ENCODE peak calls at places on chromosome 5, in seven cellular contexts. C is K562, S is esophagus squamous epithelium, B is fibroblast of lung, G is upper lobe of left lung, N is cardiac muscle cell, Y is mammary epithelial cell. J is an unnamed sample.

GRCh38 chr5:116370886-116371285 is 203.7 kb downstream of the SEMA6A start:
- DNase-seq in C (no peak), S (no peak), B (peak; percentile 41), G (no peak), N (peak; percentile 45), Y (peak; percentile 29), J (no peak)

GRCh38 chr5:73960023-73960422 is 334.0 kb downstream of the ARHGEF28 start:
- DNase-seq in C (no peak), S (no peak), B (no peak), G (no peak), N (no peak), Y (no peak), J (no peak)

GRCh38 chr5:152288499-152288898 is 116.6 kb downstream of the NMUR2 start:
- DNase-seq in C (no peak), S (no peak), B (no peak), G (no peak), N (no peak), Y (no peak), J (no peak)

GRCh38 chr5:35198096-35198495 is 32.2 kb downstream of the PRLR start:
- DNase-seq in C (no peak), S (no peak), B (peak; percentile 60), G (no peak), N (peak; percentile 80), Y (no peak), J (no peak)

GRCh38 chr5:17991775-17992174 is 357.5 kb downstream of the TAF11L14 start:
- DNase-seq in C (no peak), S (no peak), B (no peak), G (no peak), N (no peak), Y (no peak), J (no peak)

GRCh38 chr5:137283801-137284200 is 215.3 kb downstream of the SPOCK1 start:
- DNase-seq in C (no peak), S (no peak), B (no peak), G (no peak), N (no peak), Y (no peak), J (no peak)

GRCh38 chr5:180594311-180595045 is 3.2 kb upstream of the SCGB3A1 start:
- DNase-seq in C (peak; percentile 80), S (no peak), B (no peak), G (peak; percentile 60), N (no peak), Y (no peak), J (no peak)

GRCh38 chr5:75885849-75886596 is 168.8 kb upstream of the POC5 start:
- DNase-seq in C (no peak), S (no peak), B (no peak), G (no peak), N (no peak), Y (no peak), J (no peak)

GRCh38 chr5:179122411-179123108 is 62.4 kb downstream of the ZNF354C start:
- DNase-seq in C (no peak), S (no peak), B (no peak), G (peak; percentile 71), N (no peak), Y (no peak), J (no peak)

GRCh38 chr5:137705106-137705505 is 30.8 kb downstream of the KLHL3 start:
- DNase-seq in C (no peak), S (no peak), B (peak; percentile 49), G (no peak), N (no peak), Y (no peak), J (no peak)

GRCh38 chr5:158819840-158820620 is 279.7 kb downstream of the EBF1 start:
- DNase-seq in C (no peak), S (no peak), B (peak; percentile 92), G (no peak), N (peak; percentile 57), Y (peak; percentile 7), J (no peak)

GRCh38 chr5:157857821-157858526 is 971 bp downstream of the CLINT1 start:
- DNase-seq in C (no peak), S (no peak), B (peak; percentile 60), G (no peak), N (peak; percentile 35), Y (peak; percentile 67), J (no peak)

GRCh38 chr5:176167800-176168199 is 70.4 kb upstream of the SIMC1 start:
- DNase-seq in C (no peak), S (no peak), B (no peak), G (no peak), N (no peak), Y (peak; percentile 50), J (no peak)

GRCh38 chr5:74519161-74519571 is 121.4 kb downstream of the ENC1 start:
- DNase-seq in C (no peak), S (no peak), B (no peak), G (no peak), N (no peak), Y (no peak), J (no peak)

GRCh38 chr5:55160493-55161209 is 680 bp downstream of the GPX8 start:
- DNase-seq in C (no peak), S (no peak), B (peak; percentile 97), G (no peak), N (peak; percentile 96), Y (peak; percentile 86), J (no peak)

GRCh38 chr5:142320851-142321560 is 3.8 kb downstream of the SPRY4 start:
- DNase-seq in C (no peak), S (no peak), B (peak; percentile 40), G (no peak), N (peak; percentile 44), Y (no peak), J (no peak)

GRCh38 chr5:1506242-1507015 is 17.3 kb downstream of the LPCAT1 start:
- DNase-seq in C (no peak), S (no peak), B (no peak), G (peak; percentile 75), N (no peak), Y (no peak), J (no peak)

GRCh38 chr5:1507016-1507375 is 16.8 kb downstream of the LPCAT1 start:
- DNase-seq in C (no peak), S (no peak), B (no peak), G (peak; percentile 58), N (no peak), Y (no peak), J (no peak)

GRCh38 chr5:1504617-1505016 is 19.1 kb downstream of the LPCAT1 start:
- DNase-seq in C (no peak), S (no peak), B (no peak), G (no peak), N (no peak), Y (no peak), J (no peak)

GRCh38 chr5:1504244-1504595 is 19.5 kb downstream of the LPCAT1 start:
- DNase-seq in C (no peak), S (no peak), B (no peak), G (no peak), N (no peak), Y (no peak), J (no peak)

DNA sequence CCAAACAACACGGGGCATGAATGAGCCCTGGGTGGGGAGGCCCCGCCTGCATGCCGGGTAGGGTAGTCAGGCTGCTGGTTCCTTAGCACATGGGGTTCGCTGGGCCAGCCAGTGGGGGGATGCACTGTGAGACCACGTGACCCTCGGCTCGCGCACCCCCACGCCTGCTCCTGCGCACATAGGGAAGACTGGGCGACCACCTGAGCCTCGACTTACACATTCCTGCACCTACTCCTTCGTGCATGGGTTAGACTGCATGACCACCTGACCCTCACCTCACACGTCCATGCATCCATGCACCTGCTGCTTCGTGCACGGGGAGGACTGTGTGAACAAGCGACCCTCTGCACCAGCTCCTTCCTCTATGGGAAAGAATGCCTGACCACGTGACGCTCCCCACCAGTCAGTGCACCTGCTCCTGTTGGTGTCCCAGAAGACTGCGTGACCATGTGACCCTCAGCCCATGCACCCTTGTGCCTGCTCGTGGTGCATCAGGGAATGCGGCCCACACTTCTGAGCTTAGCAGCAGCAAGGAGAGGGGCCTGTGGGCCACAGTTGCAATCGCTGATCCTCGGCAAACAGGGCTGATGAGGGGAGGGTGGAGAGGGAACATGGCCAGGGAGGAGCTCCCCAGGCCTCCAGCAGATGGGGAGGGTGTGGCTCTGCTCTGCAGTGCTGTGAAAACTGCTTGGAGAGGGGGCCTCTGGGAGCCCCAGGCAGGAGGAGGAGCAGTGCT is 18.1 kb downstream of the LPCAT1 start:
- DNase-seq in C (no peak), S (no peak), B (no peak), G (peak; percentile 68), N (no peak), Y (no peak), J (no peak)
- H3K4me1 ChIP-seq in C (peaks cover 18% of the 10 kb centered on the region), S (peaks cover 45% of the 10 kb centered on the region), B (no peaks in the 10 kb centered on the region), G (peaks cover 85% of the 10 kb centered on the region), N (no peaks in the 10 kb centered on the region), Y (no peaks in the 10 kb centered on the region), J (no peaks in the 10 kb centered on the region)

DNA sequence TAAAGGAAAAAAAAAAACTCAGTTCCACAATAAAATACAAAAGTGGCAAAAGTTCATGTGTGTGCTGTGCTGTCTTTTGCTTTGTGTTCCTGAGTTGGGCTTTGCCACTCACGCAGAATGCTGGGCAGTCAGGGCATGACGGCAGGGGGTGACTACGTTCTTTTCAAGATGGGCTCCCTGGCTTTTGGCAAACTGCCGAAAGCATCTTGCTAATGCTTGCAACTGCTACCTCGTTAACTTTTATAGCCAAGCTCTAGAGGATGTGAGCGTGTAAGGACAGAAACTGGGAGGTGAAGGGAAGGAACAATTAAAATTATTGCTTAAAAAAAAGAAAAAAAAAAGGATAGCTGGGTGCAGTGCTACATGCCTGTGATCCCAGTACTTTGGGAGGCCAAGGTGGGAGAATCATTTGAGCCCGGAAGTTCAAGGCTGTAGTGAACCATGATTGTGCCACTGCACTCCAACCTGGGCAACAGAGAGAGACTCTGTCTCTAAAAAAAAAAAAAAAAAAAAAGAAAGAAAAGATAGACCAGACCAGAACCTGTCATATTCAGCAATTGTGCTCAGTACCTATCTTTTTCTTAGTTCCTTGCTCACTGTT is 102.3 kb downstream of the MAP1B start:
- DNase-seq in C (no peak), S (no peak), B (peak; percentile 56), G (no peak), N (peak; percentile 9), Y (peak; percentile 61), J (no peak)
- TF ChIP-seq CTCF in C (no peak), S (no peak), B (no peak), G (no peak), N (no peak), Y (no peak), J (no peak)

GRCh38 chr5:95907067-95907705 is 54.5 kb downstream of the ELL2 start:
- DNase-seq in C (no peak), S (no peak), B (no peak), G (no peak), N (no peak), Y (no peak), J (no peak)
- H3K4me1 ChIP-seq in C (no peaks in the 10 kb centered on the region), S (peaks cover 25% of the 10 kb centered on the region), B (no peaks in the 10 kb centered on the region), G (no peaks in the 10 kb centered on the region), N (peaks cover 5% of the 10 kb centered on the region), Y (peaks cover 5% of the 10 kb centered on the region), J (peaks cover 17% of the 10 kb centered on the region)

GRCh38 chr5:127844631-127845030 is 141.4 kb downstream of the CCDC192 start:
- DNase-seq in C (no peak), S (no peak), B (no peak), G (no peak), N (no peak), Y (no peak), J (no peak)
- TF ChIP-seq CTCF in C (no peak), S (no peak), B (no peak), G (no peak), N (no peak), Y (no peak), J (no peak)

GRCh38 chr5:39399135-39400036 is 25.4 kb downstream of the DAB2 start:
- DNase-seq in C (peak; percentile 45), S (no peak), B (peak; percentile 98), G (no peak), N (peak; percentile 97), Y (peak; percentile 95), J (peak; percentile 70)
- H3K4me1 ChIP-seq in C (peaks cover 34% of the 10 kb centered on the region), S (peaks cover 36% of the 10 kb centered on the region), B (peaks cover 52% of the 10 kb centered on the region), G (peaks cover 33% of the 10 kb centered on the region), N (peaks cover 8% of the 10 kb centered on the region), Y (peaks cover 42% of the 10 kb centered on the region), J (peaks cover 50% of the 10 kb centered on the region)

J was measured in Caco-2.